ENCODE peak calls at places on chromosomes 5 and 9, in five cellular contexts. V is HCT116, B is tibial nerve, P is IMR-90, Q is spleen. L is an unnamed sample. For H3K36me3, the result is how much of the 10 kb centered on the place peaks cover.

GRCh38 chr5:88883059-88883565 is at the start of gene MEF2C:
- DNase-seq in P (peak), B (peak), Q (peak), V (peak), L (peak)

GRCh38 chr5:149265559-149265958 is 6.1 kb upstream of the AFAP1L1 start:
- DNase-seq in B (no peak), P (peak), V (no peak), Q (no peak), L (no peak)

GRCh38 chr9:83355024-83355444 is 183.2 kb downstream of the FRMD3 start:
- DNase-seq in P (peak), Q (no peak), B (no peak), V (no peak), L (no peak)

GRCh38 chr9:133261753-133262120 is 13.3 kb downstream of the ABO start:
- DNase-seq in P (no peak), Q (no peak), B (no peak), V (no peak), L (no peak)

GRCh38 chr9:98189412-98189811 is 3.0 kb downstream of the CORO2A start:
- DNase-seq in Q (no peak), B (no peak), P (no peak), V (no peak), L (no peak)

GRCh38 chr5:37554938-37555337 is 175.8 kb downstream of the WDR70 start:
- DNase-seq in Q (no peak), V (no peak), P (no peak), B (no peak), L (no peak)

GRCh38 chr5:174327317-174327864 is 281.9 kb downstream of the NSG2 start:
- DNase-seq in P (peak), B (no peak), Q (no peak), V (peak), L (peak)

GRCh38 chr5:75412111-75412990 is 75.3 kb downstream of the HMGCR start:
- DNase-seq in V (no peak), B (no peak), Q (no peak), P (peak), L (no peak)

GRCh38 chr5:94945656-94946055 is 327.2 kb downstream of the SLF1 start:
- DNase-seq in Q (peak), B (peak), V (no peak), P (no peak), L (no peak)

GRCh38 chr9:132235894-132236661 is 74.2 kb downstream of the NTNG2 start:
- DNase-seq in V (peak), P (peak), B (peak), Q (peak), L (peak)

GRCh38 chr9:68894502-68894901 is 119.4 kb downstream of the PRKACG start:
- DNase-seq in B (no peak), V (no peak), Q (no peak), P (no peak), L (no peak)

GRCh38 chr5:78295035-78295961 is 800 bp upstream of the AP3B1 start:
- DNase-seq in Q (peak), V (peak), B (no peak), P (no peak), L (peak)

GRCh38 chr5:76299592-76299991 is 103.5 kb upstream of the IQGAP2 start:
- DNase-seq in P (no peak), B (no peak), Q (no peak), V (no peak), L (peak)

GRCh38 chr5:56848206-56848605 is 32.9 kb downstream of the MAP3K1 start:
- DNase-seq in Q (no peak), B (no peak), P (no peak), V (no peak), L (no peak)

GRCh38 chr5:146662229-146662628 is 146.2 kb upstream of the GPR151 start:
- DNase-seq in P (no peak), V (peak), B (no peak), Q (no peak), L (no peak)

GRCh38 chr5:88770290-88771257 is 112.4 kb downstream of the MEF2C start:
- DNase-seq in P (peak), B (no peak), Q (no peak), V (no peak), L (no peak)

GRCh38 chr9:136244116-136244775 is 1.4 kb downstream of the QSOX2 start:
- DNase-seq in P (no peak), V (no peak), Q (no peak), B (no peak), L (peak)

GRCh38 chr5:54215233-54215736 is 95.1 kb downstream of the ARL15 start:
- DNase-seq in V (no peak), B (no peak), Q (no peak), P (no peak), L (no peak)

GRCh38 chr5:54207566-54207965 is 102.8 kb downstream of the ARL15 start:
- DNase-seq in V (no peak), P (no peak), Q (no peak), B (no peak), L (no peak)

GRCh38 chr5:54214747-54215146 is 95.6 kb downstream of the ARL15 start:
- DNase-seq in Q (no peak), V (no peak), B (no peak), P (no peak), L (no peak)

GRCh38 chr5:54212331-54212730 is 98.0 kb downstream of the ARL15 start:
- DNase-seq in B (no peak), Q (no peak), P (no peak), V (no peak), L (no peak)

DNA sequence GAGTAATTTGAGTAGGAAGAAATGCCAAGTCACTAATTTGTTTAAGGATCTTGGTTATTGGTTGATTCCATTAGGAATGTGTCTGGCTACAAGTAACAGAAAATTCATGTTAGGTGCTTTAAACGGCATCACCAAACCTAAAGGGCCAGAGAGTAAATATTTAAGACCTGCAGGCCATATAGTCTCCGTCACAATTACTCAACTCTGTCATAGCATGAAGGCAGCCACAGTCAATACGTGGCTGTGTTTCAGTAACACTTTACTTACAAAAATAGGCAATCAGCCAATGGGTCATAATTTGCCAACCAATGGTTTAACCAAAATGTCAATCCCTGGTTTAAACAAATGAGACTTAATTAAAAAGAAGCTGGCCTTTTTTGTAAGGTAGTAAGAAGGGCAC is 98.5 kb downstream of the ARL15 start:
- DNase-seq in B (no peak), P (no peak), Q (no peak), V (no peak), L (no peak)
- H3K36me3 ChIP-seq in B (under half), P (under half), Q (under half), V (under half), L (under half)

GRCh38 chr9:112537561-112537960 is 50.9 kb downstream of the KIAA1958 start:
- DNase-seq in P (no peak), B (no peak), Q (no peak), V (no peak), L (no peak)
- TF ChIP-seq CTCF in P (no peak), B (no peak), Q (no peak), V (no peak), L (no peak)

GRCh38 chr9:91496351-91496750 is 72.7 kb upstream of the NFIL3 start:
- DNase-seq in Q (no peak), P (no peak), V (no peak), B (no peak), L (no peak)

GRCh38 chr9:91502475-91502874 is 78.8 kb upstream of the NFIL3 start:
- DNase-seq in P (no peak), V (no peak), Q (no peak), B (no peak), L (no peak)

GRCh38 chr9:91503650-91504007 is 80.0 kb upstream of the NFIL3 start:
- DNase-seq in V (no peak), Q (no peak), P (peak), B (no peak), L (no peak)

GRCh38 chr9:91502913-91503649 is 79.4 kb upstream of the NFIL3 start:
- DNase-seq in B (no peak), V (no peak), P (no peak), Q (no peak), L (no peak)

DNA sequence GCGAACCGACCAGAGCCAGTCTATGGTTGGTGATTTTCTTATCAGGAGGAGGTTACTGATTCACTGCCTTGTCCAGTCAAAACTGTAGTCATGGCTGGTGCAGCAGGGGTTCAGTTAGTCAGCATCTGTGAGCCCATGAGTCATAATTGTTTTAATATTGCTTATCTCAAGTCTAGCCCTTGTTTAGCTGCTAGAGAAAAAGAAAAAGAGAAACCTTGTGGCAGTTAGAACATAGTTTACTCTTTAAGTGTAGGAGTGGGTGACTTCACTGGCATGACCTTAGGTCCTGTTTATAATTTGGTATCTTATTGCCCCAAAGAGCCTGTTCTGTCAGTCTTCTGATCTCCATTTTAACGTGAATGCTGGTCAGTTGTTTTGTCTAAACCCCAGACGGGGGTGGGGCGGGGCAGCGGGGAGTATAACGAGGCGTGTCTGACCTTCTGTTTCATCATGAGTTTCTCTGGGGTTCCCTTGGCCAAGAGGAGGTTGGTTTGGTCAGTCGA is 76.9 kb upstream of the NFIL3 start:
- DNase-seq in Q (no peak), P (peak), V (peak), B (no peak), L (no peak)
- H3K4me3 ChIP-seq in Q (no peak), P (no peak), V (no peak), B (no peak), L (no peak)

GRCh38 chr5:1471240-1471853 is 26.1 kb upstream of the SLC6A3 start:
- DNase-seq in B (no peak), P (no peak), Q (no peak), V (no peak), L (no peak)

GRCh38 chr5:1471997-1472963 is 27.0 kb upstream of the SLC6A3 start:
- DNase-seq in B (no peak), P (no peak), V (no peak), Q (no peak), L (no peak)

GRCh38 chr5:1473746-1474145 is 28.5 kb upstream of the SLC6A3 start:
- DNase-seq in V (no peak), P (no peak), Q (no peak), B (no peak), L (no peak)

GRCh38 chr5:1474183-1474839 is 29.1 kb upstream of the SLC6A3 start:
- DNase-seq in B (no peak), V (no peak), P (no peak), Q (peak), L (no peak)

DNA sequence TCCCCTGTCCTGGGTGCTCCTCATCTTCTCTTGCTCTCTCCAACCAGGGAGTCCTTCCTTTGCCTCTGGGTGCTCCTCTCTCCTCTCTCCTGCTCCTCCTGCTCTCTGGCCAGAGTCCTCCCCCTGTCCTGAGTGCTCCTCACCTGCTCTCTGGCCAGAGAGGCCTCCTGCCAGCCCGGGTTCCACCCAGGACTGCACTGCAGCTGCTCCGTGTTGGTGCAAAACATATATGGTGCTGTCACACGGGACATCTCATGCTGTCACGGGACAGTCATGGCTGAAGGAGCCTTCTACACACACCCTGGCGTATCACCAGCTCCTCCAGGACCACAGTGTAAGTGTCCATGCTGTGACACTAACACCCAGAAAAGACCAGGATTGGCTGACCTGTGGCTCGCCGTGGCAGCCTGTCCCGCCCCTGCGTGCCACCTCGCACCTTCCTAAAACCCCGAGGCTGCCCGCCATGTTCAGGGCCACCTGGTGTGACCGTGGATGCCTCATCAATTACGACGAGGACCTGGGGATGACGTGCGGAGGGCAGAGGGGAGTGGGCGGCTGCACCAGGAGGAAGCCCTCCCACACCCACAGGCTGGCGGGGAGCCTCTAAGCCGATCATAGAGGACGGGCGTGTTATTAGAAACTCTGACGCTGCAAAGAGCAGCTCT is 27.9 kb upstream of the SLC6A3 start:
- DNase-seq in P (no peak), Q (no peak), V (no peak), B (no peak), L (no peak)
- H3K36me3 ChIP-seq in P (half or more), Q (half or more), V (under half), B (under half), L (half or more)

GRCh38 chr9:10259668-10260067 is 353.1 kb downstream of the PTPRD start:
- DNase-seq in B (no peak), Q (no peak), V (no peak), P (no peak), L (no peak)
- TF ChIP-seq CTCF in B (no peak), Q (no peak), V (no peak), P (no peak), L (no peak)

GRCh38 chr5:96569770-96570169 is 92.4 kb upstream of the CAST start:
- DNase-seq in B (no peak), V (no peak), P (no peak), Q (no peak), L (no peak)

GRCh38 chr5:96565843-96566242 is 96.3 kb upstream of the CAST start:
- DNase-seq in V (no peak), B (no peak), Q (no peak), P (peak), L (no peak)

GRCh38 chr5:96566775-96567174 is 95.4 kb upstream of the CAST start:
- DNase-seq in V (no peak), P (no peak), B (no peak), Q (no peak), L (no peak)

GRCh38 chr5:96569332-96569731 is 92.8 kb upstream of the CAST start:
- DNase-seq in Q (no peak), P (no peak), V (no peak), B (no peak), L (no peak)

DNA sequence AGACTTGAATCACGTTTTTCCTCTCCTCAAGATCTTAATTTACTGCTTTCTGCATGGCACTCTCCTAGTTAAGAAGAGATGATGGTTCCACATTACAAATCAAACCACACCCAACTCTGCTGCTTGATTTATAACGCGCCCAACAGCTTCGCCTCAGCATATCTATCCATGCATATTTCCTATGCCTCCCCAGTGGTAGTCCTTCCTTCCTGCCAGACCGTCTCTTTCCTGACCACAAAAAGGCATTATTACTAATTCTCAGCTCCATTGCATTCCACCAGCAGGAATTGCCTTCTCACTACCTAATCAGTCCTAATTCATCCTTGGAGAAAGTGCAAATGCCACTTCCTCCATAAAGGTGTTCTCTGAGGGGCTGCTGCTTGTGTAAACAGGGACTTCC is 95.0 kb upstream of the CAST start:
- DNase-seq in P (peak), Q (no peak), B (no peak), V (no peak), L (no peak)
- H3K4me3 ChIP-seq in P (no peak), Q (no peak), B (no peak), V (no peak), L (no peak)

GRCh38 chr5:155150012-155150411 is 136.5 kb downstream of the KIF4B start:
- DNase-seq in V (no peak), P (no peak), B (no peak), Q (no peak), L (no peak)
- H3K36me3 ChIP-seq in V (under half), P (under half), B (under half), Q (under half), L (under half)

L was measured in GM06990.